ENCODE peak calls at places on chromosomes 5 and 9, in nine cellular contexts. E, M, F, D, R, O, C, Y and T are unnamed samples.

GRCh38 chr5:135240283-135240633 is 158.8 kb downstream of the MACROH2A1 start:
- DNase-seq in C (no peak), F (no peak), M (peak), D (no peak), O (no peak), Y (peak), E (no peak), R (no peak), T (no peak)

GRCh38 chr9:131666779-131667178 is 73.1 kb downstream of the RAPGEF1 start:
- DNase-seq in R (peak), E (no peak), Y (no peak), O (no peak), D (no peak), F (no peak), M (no peak), C (no peak), T (no peak)

GRCh38 chr5:71860048-71860447 is 141.0 kb downstream of the CARTPT start:
- DNase-seq in D (no peak), R (no peak), C (no peak), Y (no peak), M (no peak), E (no peak), O (no peak), F (no peak), T (no peak)

GRCh38 chr5:160133071-160133917 is 14.0 kb upstream of the PWWP2A start:
- DNase-seq in Y (peak), M (peak), O (no peak), D (no peak), C (no peak), R (no peak), E (no peak), F (no peak), T (peak)

GRCh38 chr9:76557674-76558073 is 98.7 kb downstream of the GCNT1 start:
- DNase-seq in F (no peak), R (no peak), M (no peak), C (no peak), Y (no peak), E (no peak), D (no peak), O (no peak), T (no peak)

GRCh38 chr5:74056789-74057164 is 430.8 kb downstream of the ARHGEF28 start:
- DNase-seq in Y (peak), C (no peak), F (no peak), D (no peak), R (no peak), E (no peak), O (no peak), M (no peak), T (no peak)

GRCh38 chr5:116498478-116498877 is 76.1 kb downstream of the SEMA6A start:
- DNase-seq in Y (no peak), E (no peak), D (no peak), O (no peak), F (no peak), M (no peak), C (no peak), R (no peak), T (no peak)

GRCh38 chr5:76751291-76751690 is 35.4 kb downstream of the F2R start:
- DNase-seq in F (no peak), C (no peak), Y (no peak), R (no peak), M (no peak), E (no peak), D (no peak), O (no peak), T (no peak)

GRCh38 chr9:117535439-117535838 is 120.6 kb upstream of the ASTN2 start:
- DNase-seq in F (no peak), O (no peak), E (no peak), M (no peak), D (no peak), R (no peak), C (no peak), Y (no peak), T (no peak)